ENCODE peak calls at places on chromosomes 11 and 22, in nine cellular contexts. G is adipocyte, K is WTC11, U is hypothalamus, I is NCI-H1436, R is iris pigment epithelial cell, A is hepatic stellate cell, B is substantia nigra, W is mucosa of descending colon. Y is an unnamed sample.

GRCh38 chr11:27663294-27663693 is 37.0 kb downstream of the BDNF start:
- DNase-seq in G (no peak), K (no peak), U (no peak), I (no peak), R (peak; percentile 45), A (no peak), B (no peak), W (no peak), Y (no peak)

GRCh38 chr11:107252429-107253161 is 205.0 kb downstream of the CWF19L2 start:
- DNase-seq in G (no peak), K (no peak), U (no peak), I (no peak), R (no peak), A (no peak), B (no peak), W (no peak), Y (no peak)

GRCh38 chr11:78377625-78378418 is 39.8 kb downstream of the GAB2 start:
- DNase-seq in G (no peak), K (no peak), U (no peak), I (no peak), R (no peak), A (no peak), B (no peak), W (no peak), Y (no peak)

GRCh38 chr11:66087148-66087908 is 17.3 kb downstream of the PACS1 start:
- DNase-seq in G (no peak), K (no peak), U (no peak), I (no peak), R (no peak), A (no peak), B (no peak), W (no peak), Y (no peak)

GRCh38 chr11:111456086-111456858 is 55.9 kb downstream of the BTG4 start:
- DNase-seq in G (no peak), K (no peak), U (no peak), I (no peak), R (no peak), A (no peak), B (no peak), W (no peak), Y (no peak)

GRCh38 chr11:118434123-118434552 is 2.2 kb upstream of the KMT2A start:
- DNase-seq in G (no peak), K (no peak), U (no peak), I (peak; percentile 40), R (peak; percentile 69), A (peak; percentile 28), B (no peak), W (no peak), Y (no peak)

GRCh38 chr22:28381427-28382167 is 298.0 kb downstream of the TTC28 start:
- DNase-seq in G (peak; percentile 58), K (no peak), U (no peak), I (no peak), R (peak; percentile 48), A (peak; percentile 15), B (no peak), W (no peak), Y (no peak)

GRCh38 chr11:121244861-121245260 is 47.7 kb upstream of the SC5D start:
- DNase-seq in G (no peak), K (no peak), U (no peak), I (no peak), R (no peak), A (no peak), B (no peak), W (no peak), Y (no peak)

GRCh38 chr11:86183694-86184093 is 60.9 kb upstream of the EED start:
- DNase-seq in G (peak; percentile 57), K (no peak), U (no peak), I (no peak), R (peak; percentile 87), A (no peak), B (no peak), W (no peak), Y (peak; percentile 14)

GRCh38 chr22:46638601-46639431 is 18.6 kb downstream of the GRAMD4 start:
- DNase-seq in G (no peak), K (no peak), U (no peak), I (no peak), R (peak; percentile 66), A (no peak), B (no peak), W (no peak), Y (no peak)

GRCh38 chr11:114061053-114062049 is 1.8 kb downstream of the ZBTB16 start:
- DNase-seq in G (peak; percentile 50), K (peak; percentile 20), U (peak; percentile 50), I (no peak), R (peak; percentile 64), A (no peak), B (peak; percentile 42), W (no peak), Y (no peak)

GRCh38 chr11:41245184-41245583 is 214.3 kb downstream of the LRRC4C start:
- DNase-seq in G (no peak), K (no peak), U (peak; percentile 3), I (no peak), R (no peak), A (no peak), B (no peak), W (peak; percentile 39), Y (no peak)

GRCh38 chr11:2090172-2091111 is 48.7 kb downstream of the IGF2 start:
- DNase-seq in G (no peak), K (no peak), U (no peak), I (no peak), R (no peak), A (no peak), B (no peak), W (peak; percentile 41), Y (no peak)

GRCh38 chr11:1836011-1836945 is 1.5 kb downstream of the SYT8 start:
- DNase-seq in G (no peak), K (no peak), U (no peak), I (no peak), R (no peak), A (no peak), B (no peak), W (peak; percentile 62), Y (no peak)

GRCh38 chr22:29213481-29213880 is 7.8 kb downstream of the EMID1 start:
- DNase-seq in G (no peak), K (no peak), U (no peak), I (no peak), R (no peak), A (no peak), B (no peak), W (no peak), Y (no peak)

GRCh38 chr11:12058425-12059115 is 50.1 kb upstream of the DKK3 start:
- DNase-seq in G (no peak), K (no peak), U (no peak), I (no peak), R (no peak), A (no peak), B (no peak), W (no peak), Y (no peak)

GRCh38 chr11:65078151-65078550 is 5.7 kb downstream of the CDCA5 start:
- DNase-seq in G (peak; percentile 34), K (peak; percentile 73), U (no peak), I (no peak), R (peak; percentile 43), A (peak; percentile 63), B (no peak), W (peak; percentile 64), Y (no peak)

GRCh38 chr11:43427971-43428370 is 69.3 kb downstream of the TTC17 start:
- DNase-seq in G (no peak), K (no peak), U (no peak), I (no peak), R (peak; percentile 6), A (no peak), B (no peak), W (no peak), Y (no peak)

GRCh38 chr11:26276798-26277424 is 55.0 kb upstream of the ANO3 start:
- DNase-seq in G (peak; percentile 86), K (peak; percentile 79), U (no peak), I (peak; percentile 15), R (peak; percentile 66), A (peak; percentile 16), B (peak; percentile 2), W (no peak), Y (no peak)

GRCh38 chr22:44297662-44298061 is 15.1 kb downstream of the SHISAL1 start:
- DNase-seq in G (no peak), K (no peak), U (no peak), I (no peak), R (no peak), A (no peak), B (no peak), W (no peak), Y (no peak)

GRCh38 chr22:18156878-18157713 is 7.1 kb downstream of the USP18 start:
- DNase-seq in G (peak; percentile 94), K (peak; percentile 90), U (peak; percentile 46), I (peak; percentile 49), R (peak; percentile 99), A (peak; percentile 98), B (peak; percentile 15), W (peak; percentile 54), Y (peak; percentile 55)

GRCh38 chr22:20080776-20081654 is 974 bp downstream of the DGCR8 start:
- DNase-seq in G (peak; percentile 78), K (no peak), U (no peak), I (peak; percentile 6), R (peak; percentile 70), A (peak; percentile 57), B (no peak), W (peak; percentile 66), Y (no peak)

GRCh38 chr11:27563201-27563600 is 56.6 kb upstream of the LIN7C start:
- DNase-seq in G (peak; percentile 37), K (no peak), U (no peak), I (no peak), R (peak; percentile 73), A (peak; percentile 14), B (no peak), W (no peak), Y (no peak)

GRCh38 chr22:41912338-41913039 is 2.4 kb downstream of the SHISA8 start:
- DNase-seq in G (no peak), K (no peak), U (no peak), I (no peak), R (no peak), A (no peak), B (no peak), W (no peak), Y (no peak)

GRCh38 chr11:82557274-82557673 is 176.4 kb downstream of the FAM181B start:
- DNase-seq in G (no peak), K (no peak), U (peak; percentile 0), I (no peak), R (no peak), A (no peak), B (no peak), W (no peak), Y (no peak)

GRCh38 chr11:31375866-31376265 is 6.2 kb downstream of the DNAJC24 start:
- DNase-seq in G (no peak), K (no peak), U (no peak), I (no peak), R (no peak), A (no peak), B (no peak), W (no peak), Y (no peak)

GRCh38 chr11:44298862-44299261 is 11.1 kb downstream of the ALX4 start:
- DNase-seq in G (no peak), K (no peak), U (no peak), I (no peak), R (no peak), A (no peak), B (no peak), W (no peak), Y (no peak)

GRCh38 chr22:17910561-17911311 is 113.6 kb downstream of the MICAL3 start:
- DNase-seq in G (peak; percentile 86), K (peak; percentile 61), U (peak; percentile 69), I (no peak), R (peak; percentile 89), A (peak; percentile 90), B (peak; percentile 59), W (no peak), Y (no peak)

GRCh38 chr11:126156814-126157213 is 54.6 kb downstream of the RPUSD4 start:
- DNase-seq in G (peak; percentile 54), K (no peak), U (no peak), I (no peak), R (no peak), A (no peak), B (no peak), W (no peak), Y (no peak)

GRCh38 chr22:39316440-39317083 is 2.9 kb downstream of the RPL3 start:
- DNase-seq in G (peak; percentile 93), K (peak; percentile 77), U (peak; percentile 41), I (peak; percentile 55), R (peak; percentile 95), A (peak; percentile 85), B (peak; percentile 37), W (peak; percentile 66), Y (peak; percentile 28)

GRCh38 chr11:102530558-102530957 is at the start of gene MMP7:
- DNase-seq in G (peak; percentile 47), K (no peak), U (no peak), I (no peak), R (peak; percentile 45), A (peak; percentile 15), B (no peak), W (no peak), Y (no peak)